ENCODE peak calls at places on chromosomes 7 and 10, in six cellular contexts. One of them, this sample, is unnamed.

GRCh38 chr7:117385340-117386124 is 41.8 kb downstream of the ASZ1 start:
- DNase-seq in IMR-90: peak; percentile 53
- DNase-seq in spleen: no peak
- DNase-seq in upper lobe of left lung: no peak
- DNase-seq in NB4: peak; percentile 28
- DNase-seq in prostate gland: no peak
- DNase-seq in this sample: no peak

GRCh38 chr10:923844-924523 is 7.5 kb downstream of the LARP4B start:
- DNase-seq in IMR-90: no peak
- DNase-seq in spleen: no peak
- DNase-seq in upper lobe of left lung: no peak
- DNase-seq in NB4: no peak
- DNase-seq in prostate gland: no peak
- DNase-seq in this sample: no peak

GRCh38 chr10:132186488-132187413 is at the start of gene DPYSL4:
- DNase-seq in IMR-90: no peak
- DNase-seq in spleen: no peak
- DNase-seq in upper lobe of left lung: peak; percentile 87
- DNase-seq in NB4: no peak
- DNase-seq in prostate gland: no peak
- DNase-seq in this sample: no peak

GRCh38 chr10:46266506-46266985 is 20.3 kb upstream of the ANTXRL start:
- DNase-seq in IMR-90: no peak
- DNase-seq in spleen: peak; percentile 81
- DNase-seq in upper lobe of left lung: peak; percentile 61
- DNase-seq in NB4: peak; percentile 81
- DNase-seq in prostate gland: no peak
- DNase-seq in this sample: no peak

GRCh38 chr10:66622050-66622449 is 303.8 kb upstream of the LRRTM3 start:
- DNase-seq in IMR-90: no peak
- DNase-seq in spleen: no peak
- DNase-seq in upper lobe of left lung: no peak
- DNase-seq in NB4: no peak
- DNase-seq in prostate gland: no peak
- DNase-seq in this sample: no peak

GRCh38 chr10:86693721-86694369 is 25.5 kb downstream of the LDB3 start:
- DNase-seq in IMR-90: peak; percentile 51
- DNase-seq in spleen: no peak
- DNase-seq in upper lobe of left lung: no peak
- DNase-seq in NB4: peak; percentile 52
- DNase-seq in prostate gland: peak; percentile 25
- DNase-seq in this sample: no peak

GRCh38 chr10:5076615-5077014 is 17.6 kb upstream of the AKR1C3 start:
- DNase-seq in IMR-90: peak; percentile 7
- DNase-seq in spleen: no peak
- DNase-seq in upper lobe of left lung: no peak
- DNase-seq in NB4: no peak
- DNase-seq in prostate gland: no peak
- DNase-seq in this sample: no peak

GRCh38 chr7:6556196-6556595 is 4.9 kb upstream of the GRID2IP start:
- DNase-seq in IMR-90: no peak
- DNase-seq in spleen: no peak
- DNase-seq in upper lobe of left lung: no peak
- DNase-seq in NB4: no peak
- DNase-seq in prostate gland: no peak
- DNase-seq in this sample: no peak

GRCh38 chr7:8620169-8620568 is 186.8 kb downstream of the NXPH1 start:
- DNase-seq in IMR-90: no peak
- DNase-seq in spleen: no peak
- DNase-seq in upper lobe of left lung: no peak
- DNase-seq in NB4: no peak
- DNase-seq in prostate gland: no peak
- DNase-seq in this sample: no peak

GRCh38 chr10:24503627-24504320 is 219.9 kb downstream of the ARHGAP21 start:
- DNase-seq in IMR-90: peak; percentile 90
- DNase-seq in spleen: no peak
- DNase-seq in upper lobe of left lung: no peak
- DNase-seq in NB4: peak; percentile 53
- DNase-seq in prostate gland: peak; percentile 46
- DNase-seq in this sample: no peak

GRCh38 chr7:72492446-72492845 is 80.3 kb upstream of the CALN1 start:
- DNase-seq in IMR-90: no peak
- DNase-seq in spleen: no peak
- DNase-seq in upper lobe of left lung: no peak
- DNase-seq in NB4: no peak
- DNase-seq in prostate gland: no peak
- DNase-seq in this sample: no peak

GRCh38 chr10:132628966-132629900 is 91.6 kb downstream of the INPP5A start:
- DNase-seq in IMR-90: no peak
- DNase-seq in spleen: peak; percentile 52
- DNase-seq in upper lobe of left lung: no peak
- DNase-seq in NB4: no peak
- DNase-seq in prostate gland: no peak
- DNase-seq in this sample: no peak

GRCh38 chr10:29740981-29741545 is 106.3 kb upstream of the SVIL start:
- DNase-seq in IMR-90: no peak
- DNase-seq in spleen: no peak
- DNase-seq in upper lobe of left lung: no peak
- DNase-seq in NB4: no peak
- DNase-seq in prostate gland: no peak
- DNase-seq in this sample: no peak

GRCh38 chr7:142612264-142612881 is 136.9 kb upstream of the PRSS1 start:
- DNase-seq in IMR-90: peak; percentile 45
- DNase-seq in spleen: no peak
- DNase-seq in upper lobe of left lung: no peak
- DNase-seq in NB4: no peak
- DNase-seq in prostate gland: no peak
- DNase-seq in this sample: no peak

GRCh38 chr10:88244781-88245350 is 338.3 kb downstream of the RNLS start:
- DNase-seq in IMR-90: no peak
- DNase-seq in spleen: no peak
- DNase-seq in upper lobe of left lung: no peak
- DNase-seq in NB4: no peak
- DNase-seq in prostate gland: no peak
- DNase-seq in this sample: no peak

GRCh38 chr10:86364551-86365345 is 1.8 kb downstream of the GRID1 start:
- DNase-seq in IMR-90: no peak
- DNase-seq in spleen: peak; percentile 69
- DNase-seq in upper lobe of left lung: peak; percentile 71
- DNase-seq in NB4: peak; percentile 56
- DNase-seq in prostate gland: no peak
- DNase-seq in this sample: no peak

GRCh38 chr7:108611268-108611667 is 41.6 kb downstream of the DNAJB9 start:
- DNase-seq in IMR-90: no peak
- DNase-seq in spleen: no peak
- DNase-seq in upper lobe of left lung: no peak
- DNase-seq in NB4: no peak
- DNase-seq in prostate gland: peak; percentile 79
- DNase-seq in this sample: no peak

GRCh38 chr10:103888113-103888841 is 29.7 kb downstream of the STN1 start:
- DNase-seq in IMR-90: peak; percentile 91
- DNase-seq in spleen: no peak
- DNase-seq in upper lobe of left lung: no peak
- DNase-seq in NB4: peak; percentile 72
- DNase-seq in prostate gland: peak; percentile 42
- DNase-seq in this sample: no peak

GRCh38 chr10:114471906-114472873 is 67.9 kb upstream of the AFAP1L2 start:
- DNase-seq in IMR-90: no peak
- DNase-seq in spleen: no peak
- DNase-seq in upper lobe of left lung: no peak
- DNase-seq in NB4: no peak
- DNase-seq in prostate gland: peak; percentile 66
- DNase-seq in this sample: no peak

GRCh38 chr7:80552304-80552703 is 40.4 kb upstream of the GNAT3 start:
- DNase-seq in IMR-90: peak; percentile 64
- DNase-seq in spleen: no peak
- DNase-seq in upper lobe of left lung: no peak
- DNase-seq in NB4: no peak
- DNase-seq in prostate gland: no peak
- DNase-seq in this sample: no peak

GRCh38 chr10:784377-784758 is 94.9 kb upstream of the DIP2C start:
- DNase-seq in IMR-90: no peak
- DNase-seq in spleen: peak; percentile 66
- DNase-seq in upper lobe of left lung: no peak
- DNase-seq in NB4: no peak
- DNase-seq in prostate gland: no peak
- DNase-seq in this sample: no peak

GRCh38 chr7:111107576-111107975 is 16.6 kb downstream of the LRRN3 start:
- DNase-seq in IMR-90: peak; percentile 33
- DNase-seq in spleen: no peak
- DNase-seq in upper lobe of left lung: no peak
- DNase-seq in NB4: no peak
- DNase-seq in prostate gland: no peak
- DNase-seq in this sample: no peak

GRCh38 chr10:129963831-129964501 is at the start of gene EBF3:
- DNase-seq in IMR-90: peak; percentile 50
- DNase-seq in spleen: peak; percentile 74
- DNase-seq in upper lobe of left lung: peak; percentile 91
- DNase-seq in NB4: peak; percentile 93
- DNase-seq in prostate gland: peak; percentile 44
- DNase-seq in this sample: no peak
- TF ChIP-seq POLR2A in IMR-90: no peak
- TF ChIP-seq POLR2A in spleen: no peak
- TF ChIP-seq POLR2A in upper lobe of left lung: no peak
- TF ChIP-seq POLR2A in NB4: peak; percentile 53
- TF ChIP-seq POLR2A in prostate gland: no peak
- TF ChIP-seq POLR2A in this sample: peak; percentile 24

GRCh38 chr7:150368884-150369739 is 490 bp downstream of the REPIN1 start:
- DNase-seq in IMR-90: peak; percentile 67
- DNase-seq in spleen: peak; percentile 93
- DNase-seq in upper lobe of left lung: no peak
- DNase-seq in NB4: peak; percentile 88
- DNase-seq in prostate gland: peak; percentile 45
- DNase-seq in this sample: no peak
- TF ChIP-seq POLR2A in IMR-90: peak; percentile 66
- TF ChIP-seq POLR2A in spleen: no peak
- TF ChIP-seq POLR2A in upper lobe of left lung: no peak
- TF ChIP-seq POLR2A in NB4: peak; percentile 21
- TF ChIP-seq POLR2A in prostate gland: no peak
- TF ChIP-seq POLR2A in this sample: no peak

GRCh38 chr10:102408081-102408727 is 10.4 kb downstream of the PSD start:
- DNase-seq in IMR-90: no peak
- DNase-seq in spleen: no peak
- DNase-seq in upper lobe of left lung: no peak
- DNase-seq in NB4: no peak
- DNase-seq in prostate gland: no peak
- DNase-seq in this sample: no peak

GRCh38 chr10:102409604-102410426 is 8.8 kb downstream of the PSD start:
- DNase-seq in IMR-90: no peak
- DNase-seq in spleen: no peak
- DNase-seq in upper lobe of left lung: no peak
- DNase-seq in NB4: no peak
- DNase-seq in prostate gland: no peak
- DNase-seq in this sample: no peak

GRCh38 chr10:102408728-102409603 is 9.6 kb downstream of the PSD start:
- DNase-seq in IMR-90: peak; percentile 44
- DNase-seq in spleen: peak; percentile 82
- DNase-seq in upper lobe of left lung: peak; percentile 89
- DNase-seq in NB4: no peak
- DNase-seq in prostate gland: no peak
- DNase-seq in this sample: no peak

GRCh38 chr10:102405632-102406031 is 10.1 kb downstream of the NFKB2 start:
- DNase-seq in IMR-90: no peak
- DNase-seq in spleen: no peak
- DNase-seq in upper lobe of left lung: no peak
- DNase-seq in NB4: no peak
- DNase-seq in prostate gland: no peak
- DNase-seq in this sample: no peak

GRCh38 chr10:102407641-102407943 is 11.0 kb downstream of the PSD start:
- DNase-seq in IMR-90: no peak
- DNase-seq in spleen: no peak
- DNase-seq in upper lobe of left lung: no peak
- DNase-seq in NB4: no peak
- DNase-seq in prostate gland: no peak
- DNase-seq in this sample: no peak
- TF ChIP-seq POLR2A in IMR-90: no peak
- TF ChIP-seq POLR2A in spleen: no peak
- TF ChIP-seq POLR2A in upper lobe of left lung: no peak
- TF ChIP-seq POLR2A in NB4: no peak
- TF ChIP-seq POLR2A in prostate gland: no peak
- TF ChIP-seq POLR2A in this sample: no peak

GRCh38 chr10:31132681-31133239 is 101.1 kb upstream of the ZNF438 start:
- DNase-seq in IMR-90: no peak
- DNase-seq in spleen: peak; percentile 73
- DNase-seq in upper lobe of left lung: no peak
- DNase-seq in NB4: no peak
- DNase-seq in prostate gland: no peak
- DNase-seq in this sample: no peak

GRCh38 chr10:31133251-31133627 is 101.6 kb upstream of the ZNF438 start:
- DNase-seq in IMR-90: no peak
- DNase-seq in spleen: no peak
- DNase-seq in upper lobe of left lung: no peak
- DNase-seq in NB4: no peak
- DNase-seq in prostate gland: no peak
- DNase-seq in this sample: no peak

GRCh38 chr10:31134303-31134928 is 102.8 kb upstream of the ZNF438 start:
- DNase-seq in IMR-90: peak; percentile 92
- DNase-seq in spleen: no peak
- DNase-seq in upper lobe of left lung: no peak
- DNase-seq in NB4: peak; percentile 81
- DNase-seq in prostate gland: no peak
- DNase-seq in this sample: no peak

GRCh38 chr10:31136386-31136785 is 104.7 kb upstream of the ZNF438 start:
- DNase-seq in IMR-90: no peak
- DNase-seq in spleen: no peak
- DNase-seq in upper lobe of left lung: no peak
- DNase-seq in NB4: no peak
- DNase-seq in prostate gland: no peak
- DNase-seq in this sample: no peak

DNA sequence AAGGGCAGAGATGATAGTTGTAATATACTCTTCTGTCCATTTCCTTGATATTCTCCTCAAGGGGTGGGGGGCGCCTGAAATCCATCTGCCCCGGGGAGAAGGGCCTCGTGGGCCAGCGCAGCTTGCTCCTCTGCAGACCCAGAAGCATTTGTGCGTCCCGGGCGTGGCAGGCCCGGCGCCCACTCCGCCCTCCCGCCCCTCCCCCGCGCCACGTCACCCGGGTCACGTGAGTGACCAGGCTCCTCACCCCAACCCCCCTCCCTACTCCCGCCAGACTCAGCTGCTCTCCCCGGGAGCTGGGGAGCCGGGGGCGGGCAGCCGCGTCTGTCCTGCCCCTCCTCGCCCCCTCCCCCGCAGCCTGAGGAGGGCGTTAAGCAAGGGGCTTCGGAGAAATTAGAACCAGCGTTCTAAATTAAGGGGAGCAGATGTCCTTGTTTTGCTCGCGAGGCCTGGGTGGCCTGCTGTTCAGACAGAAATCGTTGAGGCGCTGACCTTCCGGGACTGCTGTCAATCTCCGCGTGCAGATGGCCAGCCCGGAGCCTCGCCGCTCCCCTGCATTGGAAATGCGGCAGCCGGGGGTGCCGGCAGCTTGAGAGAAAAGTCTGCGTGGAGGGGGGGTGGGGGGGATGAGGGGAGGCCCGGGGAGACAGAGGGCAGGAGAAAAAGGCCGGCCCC is 102.1 kb upstream of the ZNF438 start:
- DNase-seq in IMR-90: peak; percentile 65
- DNase-seq in spleen: peak; percentile 93
- DNase-seq in upper lobe of left lung: peak; percentile 95
- DNase-seq in NB4: peak; percentile 89
- DNase-seq in prostate gland: peak; percentile 40
- DNase-seq in this sample: no peak
- TF ChIP-seq POLR2A in IMR-90: peak; percentile 10
- TF ChIP-seq POLR2A in spleen: no peak
- TF ChIP-seq POLR2A in upper lobe of left lung: no peak
- TF ChIP-seq POLR2A in NB4: peak; percentile 35
- TF ChIP-seq POLR2A in prostate gland: peak; percentile 12
- TF ChIP-seq POLR2A in this sample: no peak

GRCh38 chr7:151249034-151249731 is 689 bp upstream of the SMARCD3 start:
- DNase-seq in IMR-90: peak; percentile 59
- DNase-seq in spleen: peak; percentile 86
- DNase-seq in upper lobe of left lung: peak; percentile 93
- DNase-seq in NB4: peak; percentile 81
- DNase-seq in prostate gland: peak; percentile 34
- DNase-seq in this sample: no peak
- TF ChIP-seq POLR2A in IMR-90: peak; percentile 50
- TF ChIP-seq POLR2A in spleen: no peak
- TF ChIP-seq POLR2A in upper lobe of left lung: no peak
- TF ChIP-seq POLR2A in NB4: no peak
- TF ChIP-seq POLR2A in prostate gland: no peak
- TF ChIP-seq POLR2A in this sample: peak; percentile 17